ENCODE peak calls at places on chromosomes 5 and 9, in seven cellular contexts. One of them, this sample, is unnamed.

GRCh38 chr5:114237766-114238165 is 124.1 kb upstream of the KCNN2 start:
- DNase-seq in left lung: no peak
- DNase-seq in fibroblast of pulmonary artery: peak
- DNase-seq in progenitor cell of endocrine pancreas: no peak
- DNase-seq in astrocyte of the cerebellum: no peak
- DNase-seq in fibroblast of mammary gland: peak
- DNase-seq in astrocyte: peak
- DNase-seq in this sample: no peak

GRCh38 chr5:38871790-38872551 is 26.2 kb downstream of the OSMR start:
- DNase-seq in left lung: no peak
- DNase-seq in fibroblast of pulmonary artery: peak
- DNase-seq in progenitor cell of endocrine pancreas: no peak
- DNase-seq in astrocyte of the cerebellum: peak
- DNase-seq in fibroblast of mammary gland: peak
- DNase-seq in astrocyte: peak
- DNase-seq in this sample: no peak

GRCh38 chr5:135645336-135645735 is 66.5 kb upstream of the CXCL14 start:
- DNase-seq in left lung: no peak
- DNase-seq in fibroblast of pulmonary artery: no peak
- DNase-seq in progenitor cell of endocrine pancreas: no peak
- DNase-seq in astrocyte of the cerebellum: no peak
- DNase-seq in fibroblast of mammary gland: peak
- DNase-seq in astrocyte: no peak
- DNase-seq in this sample: peak

GRCh38 chr9:89398651-89399050 is 80.4 kb downstream of the SECISBP2 start:
- DNase-seq in left lung: no peak
- DNase-seq in fibroblast of pulmonary artery: no peak
- DNase-seq in progenitor cell of endocrine pancreas: no peak
- DNase-seq in astrocyte of the cerebellum: no peak
- DNase-seq in fibroblast of mammary gland: no peak
- DNase-seq in astrocyte: no peak
- DNase-seq in this sample: no peak

GRCh38 chr5:120446068-120446492 is 18.0 kb upstream of the PRR16 start:
- DNase-seq in left lung: no peak
- DNase-seq in fibroblast of pulmonary artery: peak
- DNase-seq in progenitor cell of endocrine pancreas: no peak
- DNase-seq in astrocyte of the cerebellum: peak
- DNase-seq in fibroblast of mammary gland: peak
- DNase-seq in astrocyte: peak
- DNase-seq in this sample: no peak

GRCh38 chr9:114108016-114108833 is 9.1 kb upstream of the KIF12 start:
- DNase-seq in left lung: peak
- DNase-seq in fibroblast of pulmonary artery: peak
- DNase-seq in progenitor cell of endocrine pancreas: peak
- DNase-seq in astrocyte of the cerebellum: peak
- DNase-seq in fibroblast of mammary gland: peak
- DNase-seq in astrocyte: peak
- DNase-seq in this sample: peak

GRCh38 chr5:148687427-148687826 is 33.1 kb upstream of the HTR4 start:
- DNase-seq in left lung: no peak
- DNase-seq in fibroblast of pulmonary artery: peak
- DNase-seq in progenitor cell of endocrine pancreas: no peak
- DNase-seq in astrocyte of the cerebellum: no peak
- DNase-seq in fibroblast of mammary gland: peak
- DNase-seq in astrocyte: no peak
- DNase-seq in this sample: no peak

GRCh38 chr5:75156585-75156984 is 80.1 kb downstream of the ANKRD31 start:
- DNase-seq in left lung: no peak
- DNase-seq in fibroblast of pulmonary artery: peak
- DNase-seq in progenitor cell of endocrine pancreas: no peak
- DNase-seq in astrocyte of the cerebellum: no peak
- DNase-seq in fibroblast of mammary gland: peak
- DNase-seq in astrocyte: no peak
- DNase-seq in this sample: no peak

GRCh38 chr5:33832904-33833575 is 58.8 kb downstream of the ADAMTS12 start:
- DNase-seq in left lung: no peak
- DNase-seq in fibroblast of pulmonary artery: no peak
- DNase-seq in progenitor cell of endocrine pancreas: no peak
- DNase-seq in astrocyte of the cerebellum: no peak
- DNase-seq in fibroblast of mammary gland: peak
- DNase-seq in astrocyte: peak
- DNase-seq in this sample: no peak

GRCh38 chr5:73170522-73170921 is 2.5 kb upstream of the TMEM174 start:
- DNase-seq in left lung: no peak
- DNase-seq in fibroblast of pulmonary artery: peak
- DNase-seq in progenitor cell of endocrine pancreas: no peak
- DNase-seq in astrocyte of the cerebellum: no peak
- DNase-seq in fibroblast of mammary gland: peak
- DNase-seq in astrocyte: no peak
- DNase-seq in this sample: no peak

GRCh38 chr9:13116292-13116691 is 163.2 kb downstream of the MPDZ start:
- DNase-seq in left lung: no peak
- DNase-seq in fibroblast of pulmonary artery: no peak
- DNase-seq in progenitor cell of endocrine pancreas: no peak
- DNase-seq in astrocyte of the cerebellum: no peak
- DNase-seq in fibroblast of mammary gland: no peak
- DNase-seq in astrocyte: no peak
- DNase-seq in this sample: no peak

GRCh38 chr5:126056851-126057622 is 366.2 kb upstream of the GRAMD2B start:
- DNase-seq in left lung: no peak
- DNase-seq in fibroblast of pulmonary artery: no peak
- DNase-seq in progenitor cell of endocrine pancreas: no peak
- DNase-seq in astrocyte of the cerebellum: no peak
- DNase-seq in fibroblast of mammary gland: no peak
- DNase-seq in astrocyte: no peak
- DNase-seq in this sample: no peak

GRCh38 chr9:37508834-37509206 is 23.1 kb downstream of the POLR1E start:
- DNase-seq in left lung: no peak
- DNase-seq in fibroblast of pulmonary artery: no peak
- DNase-seq in progenitor cell of endocrine pancreas: no peak
- DNase-seq in astrocyte of the cerebellum: no peak
- DNase-seq in fibroblast of mammary gland: no peak
- DNase-seq in astrocyte: no peak
- DNase-seq in this sample: no peak
- TF ChIP-seq CTCF in left lung: no peak
- TF ChIP-seq CTCF in fibroblast of pulmonary artery: no peak
- TF ChIP-seq CTCF in progenitor cell of endocrine pancreas: no peak
- TF ChIP-seq CTCF in astrocyte of the cerebellum: no peak
- TF ChIP-seq CTCF in fibroblast of mammary gland: no peak
- TF ChIP-seq CTCF in astrocyte: no peak
- TF ChIP-seq CTCF in this sample: no peak

GRCh38 chr9:17453751-17454150 is 125.1 kb upstream of the SH3GL2 start:
- DNase-seq in left lung: no peak
- DNase-seq in fibroblast of pulmonary artery: no peak
- DNase-seq in progenitor cell of endocrine pancreas: no peak
- DNase-seq in astrocyte of the cerebellum: no peak
- DNase-seq in fibroblast of mammary gland: peak
- DNase-seq in astrocyte: peak
- DNase-seq in this sample: no peak
- TF ChIP-seq CTCF in left lung: no peak
- TF ChIP-seq CTCF in fibroblast of pulmonary artery: no peak
- TF ChIP-seq CTCF in progenitor cell of endocrine pancreas: no peak
- TF ChIP-seq CTCF in astrocyte of the cerebellum: no peak
- TF ChIP-seq CTCF in fibroblast of mammary gland: no peak
- TF ChIP-seq CTCF in astrocyte: no peak
- TF ChIP-seq CTCF in this sample: no peak

GRCh38 chr5:153429734-153430133 is 60.7 kb upstream of the GRIA1 start:
- DNase-seq in left lung: no peak
- DNase-seq in fibroblast of pulmonary artery: no peak
- DNase-seq in progenitor cell of endocrine pancreas: no peak
- DNase-seq in astrocyte of the cerebellum: no peak
- DNase-seq in fibroblast of mammary gland: no peak
- DNase-seq in astrocyte: no peak
- DNase-seq in this sample: no peak

GRCh38 chr5:153425914-153426313 is 64.6 kb upstream of the GRIA1 start:
- DNase-seq in left lung: no peak
- DNase-seq in fibroblast of pulmonary artery: no peak
- DNase-seq in progenitor cell of endocrine pancreas: no peak
- DNase-seq in astrocyte of the cerebellum: no peak
- DNase-seq in fibroblast of mammary gland: peak
- DNase-seq in astrocyte: no peak
- DNase-seq in this sample: no peak
- TF ChIP-seq CTCF in left lung: no peak
- TF ChIP-seq CTCF in fibroblast of pulmonary artery: peak
- TF ChIP-seq CTCF in progenitor cell of endocrine pancreas: peak
- TF ChIP-seq CTCF in astrocyte of the cerebellum: no peak
- TF ChIP-seq CTCF in fibroblast of mammary gland: peak
- TF ChIP-seq CTCF in astrocyte: no peak
- TF ChIP-seq CTCF in this sample: peak

DNA sequence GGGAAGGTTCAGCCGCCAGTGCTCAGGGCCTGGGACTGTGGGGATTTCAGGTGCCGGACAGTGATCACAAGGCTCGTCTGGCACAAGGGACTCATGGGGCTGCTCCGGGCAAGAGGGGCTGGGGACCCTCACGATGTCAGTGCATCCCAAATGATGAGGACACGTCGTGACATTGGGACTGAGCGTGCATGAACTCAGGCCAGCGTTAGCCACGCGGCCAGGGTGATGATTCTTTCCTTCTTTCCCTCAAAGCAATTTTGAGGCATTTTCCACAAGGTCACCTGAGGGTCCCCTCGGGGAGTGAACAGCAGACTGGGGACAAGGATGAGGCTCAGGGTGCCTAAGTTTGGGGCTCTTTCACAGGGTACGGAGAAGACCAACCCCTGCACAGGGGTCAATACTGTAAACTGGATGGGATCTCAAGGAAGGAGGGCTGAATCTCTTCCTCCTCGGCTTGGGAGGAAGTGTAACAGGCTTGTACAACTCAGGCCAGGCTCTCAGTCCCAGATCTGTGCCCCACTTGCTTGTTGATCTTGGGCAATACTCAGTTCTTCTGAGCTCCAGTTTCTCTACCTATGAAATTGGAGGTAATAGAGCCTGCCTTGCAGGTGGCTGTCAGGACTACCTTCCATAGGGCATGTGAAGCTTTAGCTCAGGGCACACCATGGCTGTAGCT is 78.5 kb downstream of the PRRT1B start:
- DNase-seq in left lung: no peak
- DNase-seq in fibroblast of pulmonary artery: no peak
- DNase-seq in progenitor cell of endocrine pancreas: no peak
- DNase-seq in astrocyte of the cerebellum: no peak
- DNase-seq in fibroblast of mammary gland: no peak
- DNase-seq in astrocyte: no peak
- DNase-seq in this sample: no peak
- TF ChIP-seq CTCF in left lung: no peak
- TF ChIP-seq CTCF in fibroblast of pulmonary artery: no peak
- TF ChIP-seq CTCF in progenitor cell of endocrine pancreas: no peak
- TF ChIP-seq CTCF in astrocyte of the cerebellum: no peak
- TF ChIP-seq CTCF in fibroblast of mammary gland: no peak
- TF ChIP-seq CTCF in astrocyte: no peak
- TF ChIP-seq CTCF in this sample: no peak

DNA sequence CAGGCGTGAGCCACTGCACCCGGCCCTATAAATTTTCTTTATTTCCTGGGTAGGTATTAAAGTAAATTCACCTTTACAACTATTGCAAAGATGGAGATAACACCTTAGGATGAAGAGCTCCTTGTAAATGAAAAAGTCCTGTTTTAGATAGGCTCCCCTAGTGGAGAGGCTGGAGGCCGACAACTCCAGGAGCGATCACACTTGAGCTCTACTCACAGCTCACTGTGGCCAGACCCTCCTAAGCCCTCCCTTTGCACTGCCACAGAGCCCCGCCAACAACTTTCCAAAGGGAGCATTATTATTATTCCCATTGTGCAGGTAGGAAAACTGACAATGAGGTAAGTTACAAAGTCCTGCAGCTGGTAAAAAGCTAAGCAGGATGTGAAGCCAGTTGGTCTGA is 139.1 kb upstream of the ERCC6L2 start:
- DNase-seq in left lung: no peak
- DNase-seq in fibroblast of pulmonary artery: no peak
- DNase-seq in progenitor cell of endocrine pancreas: no peak
- DNase-seq in astrocyte of the cerebellum: no peak
- DNase-seq in fibroblast of mammary gland: no peak
- DNase-seq in astrocyte: no peak
- DNase-seq in this sample: no peak
- TF ChIP-seq CTCF in left lung: no peak
- TF ChIP-seq CTCF in fibroblast of pulmonary artery: peak
- TF ChIP-seq CTCF in progenitor cell of endocrine pancreas: peak
- TF ChIP-seq CTCF in astrocyte of the cerebellum: peak
- TF ChIP-seq CTCF in fibroblast of mammary gland: peak
- TF ChIP-seq CTCF in astrocyte: peak
- TF ChIP-seq CTCF in this sample: peak

GRCh38 chr5:157342822-157343402 is 77.0 kb downstream of the CYFIP2 start:
- DNase-seq in left lung: no peak
- DNase-seq in fibroblast of pulmonary artery: peak
- DNase-seq in progenitor cell of endocrine pancreas: no peak
- DNase-seq in astrocyte of the cerebellum: no peak
- DNase-seq in fibroblast of mammary gland: peak
- DNase-seq in astrocyte: no peak
- DNase-seq in this sample: no peak
- TF ChIP-seq CTCF in left lung: peak
- TF ChIP-seq CTCF in fibroblast of pulmonary artery: peak
- TF ChIP-seq CTCF in progenitor cell of endocrine pancreas: peak
- TF ChIP-seq CTCF in astrocyte of the cerebellum: peak
- TF ChIP-seq CTCF in fibroblast of mammary gland: peak
- TF ChIP-seq CTCF in astrocyte: peak
- TF ChIP-seq CTCF in this sample: peak

GRCh38 chr5:103441523-103441922 is 121.1 kb downstream of the NUDT12 start:
- DNase-seq in left lung: no peak
- DNase-seq in fibroblast of pulmonary artery: no peak
- DNase-seq in progenitor cell of endocrine pancreas: no peak
- DNase-seq in astrocyte of the cerebellum: no peak
- DNase-seq in fibroblast of mammary gland: no peak
- DNase-seq in astrocyte: no peak
- DNase-seq in this sample: no peak
- TF ChIP-seq CTCF in left lung: no peak
- TF ChIP-seq CTCF in fibroblast of pulmonary artery: peak
- TF ChIP-seq CTCF in progenitor cell of endocrine pancreas: peak
- TF ChIP-seq CTCF in astrocyte of the cerebellum: peak
- TF ChIP-seq CTCF in fibroblast of mammary gland: peak
- TF ChIP-seq CTCF in astrocyte: no peak
- TF ChIP-seq CTCF in this sample: no peak